ENCODE peak calls at places on chromosomes 4 and X, in six cellular contexts. O, F, E, V, B and R are unnamed samples.

GRCh38 chr4:4859010-4859798 is at the start of gene MSX1:
- DNase-seq in F (peak; percentile 75), V (peak; percentile 92), O (peak; percentile 96), B (peak; percentile 88), E (peak; percentile 89), R (peak; percentile 32)

GRCh38 chr4:152360045-152360410 is 175.9 kb downstream of the FBXW7 start:
- DNase-seq in B (no peak), V (no peak), O (no peak), E (no peak), F (peak; percentile 47), R (no peak)

GRCh38 chr4:3833326-3833989 is 67.3 kb downstream of the ADRA2C start:
- DNase-seq in V (no peak), O (no peak), B (no peak), E (no peak), F (no peak), R (no peak)

GRCh38 chr4:88880501-88881226 is 176.3 kb downstream of the FAM13A start:
- DNase-seq in O (no peak), B (no peak), F (no peak), V (peak; percentile 11), E (no peak), R (peak; percentile 69)

GRCh38 chr4:9970399-9971011 is 50.8 kb downstream of the SLC2A9 start:
- DNase-seq in O (no peak), V (no peak), F (no peak), B (no peak), E (no peak), R (peak; percentile 71)

GRCh38 chrX:43785930-43786591 is 96.2 kb downstream of the MAOB start:
- DNase-seq in F (no peak), V (no peak), B (no peak), O (no peak), E (no peak), R (no peak)

GRCh38 chrX:103530540-103530939 is 11.3 kb upstream of the RAB40A start:
- DNase-seq in B (no peak), O (no peak), F (peak; percentile 6), V (no peak), E (no peak), R (no peak)

GRCh38 chr4:184897807-184898388 is 72.1 kb upstream of the ACSL1 start:
- DNase-seq in B (no peak), E (no peak), V (no peak), F (no peak), O (no peak), R (no peak)

GRCh38 chrX:8731579-8732395 is at the start of gene ANOS1:
- DNase-seq in B (peak; percentile 22), E (peak; percentile 61), O (peak; percentile 80), F (no peak), V (peak; percentile 77), R (no peak)

GRCh38 chrX:18640686-18641085 is 31.2 kb downstream of the RS1 start:
- DNase-seq in F (no peak), V (peak; percentile 89), B (no peak), E (peak; percentile 11), O (peak; percentile 85), R (no peak)

GRCh38 chrX:7159132-7159861 is 11.3 kb upstream of the PUDP start:
- DNase-seq in V (no peak), F (no peak), E (no peak), O (no peak), B (no peak), R (no peak)

GRCh38 chrX:19272452-19272851 is 71.3 kb upstream of the PDHA1 start:
- DNase-seq in O (no peak), E (no peak), V (no peak), B (peak; percentile 1), F (peak; percentile 1), R (no peak)

GRCh38 chr4:79121875-79122358 is 182.7 kb upstream of the PAQR3 start:
- DNase-seq in F (no peak), V (no peak), B (no peak), O (no peak), E (no peak), R (no peak)

GRCh38 chr4:38815879-38816782 is 11.5 kb upstream of the TLR1 start:
- DNase-seq in E (no peak), O (no peak), F (peak; percentile 77), V (no peak), B (peak; percentile 52), R (peak; percentile 30)

GRCh38 chr4:161813889-161814288 is 349.9 kb downstream of the FSTL5 start:
- DNase-seq in V (no peak), F (no peak), E (no peak), B (no peak), O (no peak), R (no peak)

GRCh38 chr4:11312389-11312788 is 116.3 kb downstream of the HS3ST1 start:
- DNase-seq in F (peak; percentile 1), V (no peak), O (no peak), B (no peak), E (no peak), R (peak; percentile 33)

GRCh38 chr4:123876640-123877039 is 480.0 kb downstream of the SPRY1 start:
- DNase-seq in E (no peak), V (no peak), F (no peak), B (peak; percentile 53), O (no peak), R (no peak)

GRCh38 chr4:106529348-106530033 is 160.9 kb upstream of the GIMD1 start:
- DNase-seq in O (no peak), B (no peak), F (peak; percentile 1), V (no peak), E (no peak), R (no peak)

GRCh38 chr4:8468746-8469535 is 28.4 kb downstream of the TRMT44 start:
- DNase-seq in B (peak; percentile 49), V (peak; percentile 79), O (peak; percentile 84), F (peak; percentile 57), E (peak; percentile 52), R (peak; percentile 74)

GRCh38 chrX:41259516-41259915 is 74.4 kb upstream of the DDX3X start:
- DNase-seq in E (no peak), B (no peak), O (peak; percentile 52), V (no peak), F (peak; percentile 28), R (peak; percentile 5)

GRCh38 chr4:187608001-187608421 is 387.6 kb upstream of the ZFP42 start:
- DNase-seq in F (peak; percentile 93), O (no peak), E (no peak), B (peak; percentile 54), V (peak; percentile 11), R (no peak)

GRCh38 chr4:110636677-110637407 is 14.0 kb upstream of the PITX2 start:
- DNase-seq in O (peak; percentile 81), E (peak; percentile 63), V (peak; percentile 92), F (peak; percentile 72), B (peak; percentile 83), R (peak; percentile 19)
- H4K8ac ChIP-seq in O (no peak overlapping the region), E (no peak overlapping the region), V (no peak overlapping the region), F (no peak overlapping the region), B (no peak overlapping the region), R (no peak overlapping the region)

DNA sequence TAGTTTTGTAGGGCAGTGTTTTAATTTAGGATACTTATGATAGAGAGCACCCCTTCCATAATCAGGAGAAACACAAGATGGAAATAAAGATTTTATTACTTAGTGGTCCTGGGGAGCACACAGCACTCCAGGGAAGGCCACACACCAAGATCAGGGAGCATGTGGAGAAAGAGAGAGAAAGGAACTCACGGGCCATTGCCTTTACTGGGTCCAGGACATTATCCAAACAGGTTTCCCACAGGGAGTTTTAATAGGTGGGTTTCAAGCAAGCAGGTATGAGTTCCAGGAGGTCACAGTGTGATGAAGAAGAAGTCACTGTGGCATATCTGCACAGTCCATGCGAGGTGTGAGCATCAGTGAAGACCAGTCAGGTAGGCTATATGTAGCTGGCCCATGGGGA is 46.8 kb downstream of the NFKB1 start:
- DNase-seq in V (no peak), E (no peak), O (no peak), F (no peak), B (no peak), R (no peak)
- H4K8ac ChIP-seq in V (no peak overlapping the region), E (no peak overlapping the region), O (no peak overlapping the region), F (no peak overlapping the region), B (peak overlapping the region; percentile 49), R (no peak overlapping the region)

GRCh38 chrX:21373637-21374162 is 518 bp upstream of the CNKSR2 start:
- DNase-seq in V (peak; percentile 20), B (no peak), F (no peak), E (no peak), O (peak; percentile 28), R (peak; percentile 28)
- H4K8ac ChIP-seq in V (no peak overlapping the region), B (no peak overlapping the region), F (no peak overlapping the region), E (no peak overlapping the region), O (no peak overlapping the region), R (no peak overlapping the region)

GRCh38 chr4:172035573-172035972 is 222.4 kb downstream of the GALNTL6 start:
- DNase-seq in B (no peak), F (no peak), V (no peak), O (no peak), E (no peak), R (no peak)
- H4K8ac ChIP-seq in B (no peak overlapping the region), F (no peak overlapping the region), V (no peak overlapping the region), O (no peak overlapping the region), E (no peak overlapping the region), R (no peak overlapping the region)

DNA sequence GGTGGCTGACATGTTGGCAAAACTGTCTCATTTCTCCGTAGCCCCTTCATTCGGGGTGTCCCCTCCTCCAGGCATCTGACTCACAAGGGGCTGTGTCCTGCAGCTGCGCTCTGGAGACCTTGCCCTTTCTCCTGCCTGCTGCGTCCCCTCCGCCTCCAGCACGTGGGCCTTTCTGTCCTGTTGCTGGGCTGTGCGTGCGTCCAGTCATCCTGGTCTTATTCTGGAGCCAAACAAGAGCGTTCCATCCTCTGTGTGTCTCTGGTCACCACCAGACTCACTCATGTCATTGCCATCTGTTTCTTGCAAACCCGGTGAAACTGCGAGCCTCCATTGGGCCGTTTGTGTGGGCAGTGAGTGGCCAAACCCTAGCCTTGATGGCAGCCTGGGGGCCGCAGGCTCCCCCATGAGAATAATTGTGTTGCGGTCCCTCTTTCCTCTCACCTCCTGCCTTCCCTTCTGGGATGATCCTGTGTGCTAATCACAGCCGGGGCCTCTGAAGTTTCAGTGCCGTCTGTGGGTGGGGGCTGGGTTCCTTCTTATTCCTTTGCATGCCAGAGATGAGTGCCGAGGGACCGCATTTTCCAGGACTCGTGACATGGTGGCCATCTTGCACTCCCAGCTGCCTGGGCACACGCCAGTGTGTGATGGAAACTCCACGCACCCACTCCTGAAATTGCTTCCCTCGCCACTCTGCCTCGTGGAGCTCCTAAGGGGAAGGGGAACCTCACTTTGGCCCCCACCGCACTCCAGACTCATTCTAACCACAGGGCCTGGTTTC is 89.2 kb downstream of the SORCS2 start:
- DNase-seq in F (peak; percentile 25), V (no peak), E (no peak), B (no peak), O (no peak), R (no peak)
- H4K8ac ChIP-seq in F (no peak overlapping the region), V (no peak overlapping the region), E (no peak overlapping the region), B (no peak overlapping the region), O (no peak overlapping the region), R (no peak overlapping the region)

DNA sequence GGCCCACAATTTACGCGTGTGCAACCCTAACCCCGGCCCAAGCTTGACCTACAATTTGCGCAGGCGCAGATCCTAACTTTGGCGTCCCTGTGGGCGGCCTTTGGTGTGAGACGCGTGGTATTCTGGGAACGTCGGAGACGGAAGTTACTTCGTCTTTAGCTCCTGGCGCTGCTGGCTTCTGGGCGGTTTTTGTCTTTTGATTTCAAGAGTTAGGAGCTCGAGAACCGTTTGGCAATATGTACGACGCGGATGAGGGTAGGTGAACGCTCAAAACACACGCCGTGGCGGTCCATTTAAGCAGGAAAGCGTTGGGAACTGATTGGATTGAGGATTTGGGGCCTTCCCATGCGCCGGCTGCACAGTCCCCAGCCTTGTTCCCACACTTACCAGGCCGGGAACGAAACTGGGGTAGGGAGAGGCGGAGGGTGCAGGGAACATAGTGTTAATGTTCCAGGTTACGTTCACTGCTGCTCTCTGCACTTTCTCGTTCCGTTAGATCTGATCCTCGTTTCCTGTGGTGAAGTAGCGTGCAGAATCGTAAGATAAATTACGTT is at the start of gene POLR2B:
- DNase-seq in E (peak; percentile 95), O (peak; percentile 97), F (peak; percentile 89), B (peak; percentile 96), V (peak; percentile 99), R (peak; percentile 98)
- H4K8ac ChIP-seq in E (no peak within 1 kb of the TSS), O (no peak within 1 kb of the TSS), F (peak within 1 kb of the TSS; percentile 93), B (peak within 1 kb of the TSS; percentile 88), V (no peak within 1 kb of the TSS), R (peak within 1 kb of the TSS; percentile 97)

GRCh38 chr4:2417196-2417764 is 1.2 kb downstream of the ZFYVE28 start:
- DNase-seq in E (no peak), O (no peak), V (no peak), B (peak; percentile 35), F (no peak), R (no peak)
- H4K8ac ChIP-seq in E (no peak overlapping the region), O (no peak overlapping the region), V (no peak overlapping the region), B (no peak overlapping the region), F (no peak overlapping the region), R (no peak overlapping the region)